ENCODE peak calls at places on chromosomes 5 and 9, in five cellular contexts. F is mammary epithelial cell, B is PC-9, A is OCI-LY7, M is neuronal stem cell. S is an unnamed sample.

GRCh38 chr5:157947156-157947555 is 88.2 kb upstream of the CLINT1 start:
- DNase-seq in F (no peak), B (no peak), A (no peak), M (no peak), S (no peak)

GRCh38 chr5:78605611-78606010 is 43.0 kb downstream of the LHFPL2 start:
- DNase-seq in F (peak), B (no peak), A (no peak), M (no peak), S (no peak)

GRCh38 chr5:80408475-80408875 is 611 bp downstream of the ZFYVE16 start:
- DNase-seq in F (peak), B (peak), A (no peak), M (no peak), S (peak)

GRCh38 chr5:73119492-73120157 is 750 bp upstream of the TMEM171 start:
- DNase-seq in F (peak), B (peak), A (no peak), M (no peak), S (peak)

GRCh38 chr5:35694481-35694880 is 76.8 kb downstream of the SPEF2 start:
- DNase-seq in F (no peak), B (no peak), A (no peak), M (no peak), S (no peak)

GRCh38 chr5:154972476-154973080 is 31.7 kb downstream of the MRPL22 start:
- DNase-seq in F (peak), B (peak), A (peak), M (peak), S (peak)

GRCh38 chr5:135210286-135211055 is 176.4 kb upstream of the PITX1 start:
- DNase-seq in F (no peak), B (no peak), A (no peak), M (no peak), S (no peak)

GRCh38 chr5:66565878-66566277 is 30.3 kb upstream of the MAST4 start:
- DNase-seq in F (no peak), B (no peak), A (peak), M (no peak), S (no peak)

GRCh38 chr9:113219972-113220371 is 1.1 kb downstream of the FKBP15 start:
- DNase-seq in F (peak), B (no peak), A (peak), M (no peak), S (no peak)

GRCh38 chr5:78293856-78294249 is 645 bp downstream of the AP3B1 start:
- DNase-seq in F (peak), B (no peak), A (no peak), M (peak), S (no peak)

GRCh38 chr5:154058055-154059038 is 19.6 kb downstream of the MFAP3 start:
- DNase-seq in F (no peak), B (peak), A (peak), M (no peak), S (no peak)

GRCh38 chr5:135031146-135031812 is 2.7 kb downstream of the PITX1 start:
- DNase-seq in F (no peak), B (no peak), A (no peak), M (no peak), S (no peak)

GRCh38 chr9:93450817-93451761 is at the start of gene FAM120A:
- DNase-seq in F (peak), B (peak), A (peak), M (peak), S (peak)

GRCh38 chr9:137968235-137968634 is 90.7 kb downstream of the CACNA1B start:
- DNase-seq in F (no peak), B (no peak), A (peak), M (no peak), S (peak)

GRCh38 chr5:139637438-139638089 is 10.6 kb upstream of the CXXC5 start:
- DNase-seq in F (peak), B (peak), A (peak), M (no peak), S (peak)

GRCh38 chr9:111743275-111743674 is 51.5 kb downstream of the SHOC1 start:
- DNase-seq in F (peak), B (peak), A (no peak), M (no peak), S (no peak)

GRCh38 chr5:171386006-171386671 is 1.5 kb upstream of the NPM1 start:
- DNase-seq in F (no peak), B (no peak), A (no peak), M (no peak), S (no peak)

GRCh38 chr5:55900068-55900467 is 48.9 kb downstream of the IL31RA start:
- DNase-seq in F (no peak), B (no peak), A (no peak), M (no peak), S (no peak)

GRCh38 chr5:137310051-137310730 is 188.9 kb downstream of the SPOCK1 start:
- DNase-seq in F (peak), B (peak), A (no peak), M (no peak), S (peak)

GRCh38 chr9:87698069-87698809 is 27.7 kb upstream of the CTSL start:
- DNase-seq in F (no peak), B (no peak), A (no peak), M (no peak), S (no peak)

GRCh38 chr9:126230692-126231091 is 95.9 kb upstream of the MVB12B start:
- DNase-seq in F (no peak), B (no peak), A (no peak), M (no peak), S (no peak)

GRCh38 chr5:102901821-102902448 is 146.8 kb downstream of the PAM start:
- DNase-seq in F (peak), B (no peak), A (no peak), M (no peak), S (no peak)

GRCh38 chr5:172672696-172673095 is 31.6 kb downstream of the NEURL1B start:
- DNase-seq in F (no peak), B (no peak), A (no peak), M (no peak), S (no peak)

GRCh38 chr9:75664597-75664996 is 225.9 kb upstream of the PCSK5 start:
- DNase-seq in F (no peak), B (no peak), A (no peak), M (no peak), S (peak)

GRCh38 chr9:83472764-83473163 is 65.4 kb downstream of the FRMD3 start:
- DNase-seq in F (no peak), B (no peak), A (no peak), M (no peak), S (no peak)

GRCh38 chr5:161546463-161547301 is at the start of gene GABRB2:
- DNase-seq in F (peak), B (no peak), A (peak), M (peak), S (peak)

GRCh38 chr5:172541119-172541763 is 86.9 kb upstream of the SH3PXD2B start:
- DNase-seq in F (no peak), B (no peak), A (no peak), M (no peak), S (no peak)

GRCh38 chr9:134605969-134606363 is 35.6 kb upstream of the COL5A1 start:
- DNase-seq in F (no peak), B (no peak), A (no peak), M (no peak), S (peak)

GRCh38 chr5:5983261-5983660 is 395.1 kb downstream of the MED10 start:
- DNase-seq in F (no peak), B (no peak), A (no peak), M (no peak), S (no peak)

GRCh38 chr9:14222149-14222835 is 91.6 kb downstream of the NFIB start:
- DNase-seq in F (no peak), B (peak), A (no peak), M (no peak), S (no peak)

GRCh38 chr5:43704243-43704642 is 101.3 kb downstream of the NNT start:
- DNase-seq in F (no peak), B (no peak), A (no peak), M (no peak), S (no peak)

GRCh38 chr9:131096490-131097258 is at the start of gene AIF1L:
- DNase-seq in F (peak), B (peak), A (no peak), M (peak), S (peak)

GRCh38 chr5:45334939-45335338 is 361.2 kb downstream of the HCN1 start:
- DNase-seq in F (no peak), B (no peak), A (no peak), M (no peak), S (no peak)

GRCh38 chr9:127567898-127568617 is 44.0 kb upstream of the STXBP1 start:
- DNase-seq in F (no peak), B (no peak), A (no peak), M (no peak), S (peak)

GRCh38 chr9:110076894-110077725 is 130.8 kb downstream of the C9orf152 start:
- DNase-seq in F (peak), B (no peak), A (no peak), M (no peak), S (no peak)

GRCh38 chr9:95409650-95410426 is 92.3 kb upstream of the FANCC start:
- DNase-seq in F (peak), B (peak), A (no peak), M (no peak), S (peak)

GRCh38 chr9:11312976-11313375 is 700.2 kb upstream of the PTPRD start:
- DNase-seq in F (no peak), B (no peak), A (no peak), M (no peak), S (peak)

GRCh38 chr5:144820285-144820684 is 649.6 kb downstream of the KCTD16 start:
- DNase-seq in F (no peak), B (no peak), A (no peak), M (no peak), S (peak)

DNA sequence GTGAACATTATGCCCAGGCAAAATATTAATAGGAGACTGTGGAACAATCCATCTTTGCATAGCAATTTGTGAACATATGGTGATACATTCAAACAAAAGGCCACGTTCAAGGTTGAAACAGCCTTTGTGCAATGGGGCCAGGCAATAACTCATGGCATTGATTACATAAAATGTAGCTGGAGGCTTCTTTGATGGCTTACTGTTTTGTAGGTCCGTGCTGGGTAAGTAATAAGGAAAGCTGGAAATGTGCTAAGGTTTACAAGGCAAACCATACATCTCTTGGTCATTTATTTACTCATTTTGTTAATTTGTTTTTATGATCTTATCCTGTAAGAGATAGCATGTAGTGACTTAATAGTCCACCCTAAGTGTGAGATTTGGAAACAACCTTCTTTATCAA is 651.9 kb downstream of the KCTD16 start:
- DNase-seq in F (no peak), B (no peak), A (no peak), M (no peak), S (no peak)
- H3K4me3 ChIP-seq in F (no peak), B (no peak), A (no peak), M (no peak), S (no peak)

DNA sequence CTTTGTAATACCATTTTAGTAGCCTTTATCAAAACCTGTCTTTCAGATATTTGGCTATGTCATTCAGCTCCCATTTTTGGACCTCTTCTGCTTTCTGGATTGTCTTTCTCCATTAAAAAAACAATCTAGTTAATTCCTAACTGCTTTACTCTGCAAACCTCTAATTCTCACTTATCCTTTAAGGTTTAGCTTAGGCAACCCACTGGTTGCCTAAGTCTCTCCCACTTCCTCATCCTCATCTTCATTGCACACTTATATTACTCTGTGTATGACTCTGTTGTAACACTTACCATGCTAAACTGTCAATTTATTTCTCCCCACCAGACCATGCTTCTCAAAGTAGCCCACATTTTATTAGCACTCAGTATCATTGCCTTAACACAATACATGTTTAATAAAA is 205.0 kb upstream of the DMRTA1 start:
- DNase-seq in F (no peak), B (no peak), A (peak), M (no peak), S (no peak)
- H3K4me2 ChIP-seq in F (no peak), B (peak), A (no peak), M (no peak), S (no peak)

DNA sequence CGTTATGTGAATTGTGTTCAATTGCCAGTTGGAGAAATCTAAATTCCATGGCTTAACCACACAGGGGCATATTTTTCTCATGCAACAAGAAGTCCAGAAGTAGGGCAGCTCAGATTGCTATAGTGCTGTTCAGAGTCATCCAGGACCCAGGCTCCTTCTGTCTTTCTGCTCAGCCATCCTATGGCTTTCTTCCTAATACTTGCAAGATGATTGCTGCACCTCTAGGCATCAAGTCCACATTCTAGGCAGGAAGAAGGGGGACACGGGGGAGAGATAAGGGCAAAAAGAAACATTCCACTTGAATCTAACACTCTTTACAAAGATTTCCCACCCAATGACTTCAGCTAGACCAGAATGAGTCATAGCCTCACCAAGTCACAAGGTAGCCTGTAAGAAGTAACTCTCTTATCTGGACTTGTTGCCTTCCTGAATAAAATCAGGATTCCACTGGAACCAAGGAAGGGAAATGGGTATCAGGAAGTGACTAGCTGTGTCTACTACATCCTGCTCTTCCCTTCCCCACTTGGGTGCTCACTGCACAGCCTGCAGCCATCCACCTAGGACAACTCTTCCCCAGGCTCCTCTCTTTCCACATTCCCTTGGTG is 5.3 kb downstream of the ERAP2 start:
- DNase-seq in F (peak), B (no peak), A (no peak), M (no peak), S (peak)
- H3K27ac ChIP-seq in F (peak), B (peak), A (no peak), M (no peak), S (peak)

GRCh38 chr9:99103054-99103453 is 1.9 kb upstream of the TGFBR1 start:
- DNase-seq in F (no peak), B (no peak), A (no peak), M (no peak), S (no peak)

GRCh38 chr9:99103909-99104458 is 929 bp upstream of the TGFBR1 start:
- DNase-seq in F (no peak), B (peak), A (no peak), M (no peak), S (peak)

GRCh38 chr9:99104459-99105151 is at the start of gene TGFBR1:
- DNase-seq in F (peak), B (peak), A (peak), M (peak), S (peak)

GRCh38 chr9:99101812-99102211 is 3.1 kb upstream of the TGFBR1 start:
- DNase-seq in F (no peak), B (no peak), A (no peak), M (no peak), S (no peak)

GRCh38 chr9:99103505-99103904 is 1.4 kb upstream of the TGFBR1 start:
- DNase-seq in F (no peak), B (no peak), A (no peak), M (no peak), S (peak)
- H3K4me3 ChIP-seq in F (no peak), B (peak), A (no peak), M (no peak), S (no peak)

DNA sequence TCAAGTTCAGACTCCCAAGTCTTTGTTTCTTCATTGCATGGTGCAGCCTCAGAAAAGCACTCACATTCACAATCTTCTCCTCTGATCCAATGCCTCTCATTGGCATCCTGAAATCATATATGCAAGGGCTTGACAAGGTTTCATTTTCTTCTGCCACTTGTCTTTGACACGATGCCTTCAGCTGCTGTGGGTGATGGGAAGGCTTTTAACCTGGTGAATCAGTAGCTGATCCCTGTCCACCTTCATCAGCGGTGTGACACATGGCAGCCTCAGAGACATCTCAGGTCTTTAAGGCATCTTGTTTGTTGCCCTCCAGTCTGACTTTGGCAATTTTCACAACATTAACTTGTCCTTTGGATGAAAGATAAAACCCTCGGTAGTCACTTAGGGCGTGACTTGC is 147.2 kb downstream of the PRELID2 start:
- DNase-seq in F (no peak), B (no peak), A (no peak), M (no peak), S (no peak)
- H3K4me2 ChIP-seq in F (no peak), B (no peak), A (no peak), M (no peak), S (no peak)

GRCh38 chr9:32875242-32875641 is 91.9 kb downstream of the TMEM215 start:
- DNase-seq in F (peak), B (no peak), A (no peak), M (no peak), S (no peak)

GRCh38 chr9:32879335-32879734 is 96.0 kb downstream of the TMEM215 start:
- DNase-seq in F (no peak), B (no peak), A (no peak), M (no peak), S (no peak)

GRCh38 chr9:32875748-32876147 is 92.4 kb downstream of the TMEM215 start:
- DNase-seq in F (no peak), B (no peak), A (no peak), M (no peak), S (no peak)

GRCh38 chr9:32877103-32877502 is 93.8 kb downstream of the TMEM215 start:
- DNase-seq in F (peak), B (no peak), A (no peak), M (no peak), S (no peak)

GRCh38 chr9:32877639-32878217 is 94.4 kb downstream of the TMEM215 start:
- DNase-seq in F (no peak), B (no peak), A (peak), M (no peak), S (no peak)
- H3K27ac ChIP-seq in F (peak), B (no peak), A (peak), M (no peak), S (no peak)

DNA sequence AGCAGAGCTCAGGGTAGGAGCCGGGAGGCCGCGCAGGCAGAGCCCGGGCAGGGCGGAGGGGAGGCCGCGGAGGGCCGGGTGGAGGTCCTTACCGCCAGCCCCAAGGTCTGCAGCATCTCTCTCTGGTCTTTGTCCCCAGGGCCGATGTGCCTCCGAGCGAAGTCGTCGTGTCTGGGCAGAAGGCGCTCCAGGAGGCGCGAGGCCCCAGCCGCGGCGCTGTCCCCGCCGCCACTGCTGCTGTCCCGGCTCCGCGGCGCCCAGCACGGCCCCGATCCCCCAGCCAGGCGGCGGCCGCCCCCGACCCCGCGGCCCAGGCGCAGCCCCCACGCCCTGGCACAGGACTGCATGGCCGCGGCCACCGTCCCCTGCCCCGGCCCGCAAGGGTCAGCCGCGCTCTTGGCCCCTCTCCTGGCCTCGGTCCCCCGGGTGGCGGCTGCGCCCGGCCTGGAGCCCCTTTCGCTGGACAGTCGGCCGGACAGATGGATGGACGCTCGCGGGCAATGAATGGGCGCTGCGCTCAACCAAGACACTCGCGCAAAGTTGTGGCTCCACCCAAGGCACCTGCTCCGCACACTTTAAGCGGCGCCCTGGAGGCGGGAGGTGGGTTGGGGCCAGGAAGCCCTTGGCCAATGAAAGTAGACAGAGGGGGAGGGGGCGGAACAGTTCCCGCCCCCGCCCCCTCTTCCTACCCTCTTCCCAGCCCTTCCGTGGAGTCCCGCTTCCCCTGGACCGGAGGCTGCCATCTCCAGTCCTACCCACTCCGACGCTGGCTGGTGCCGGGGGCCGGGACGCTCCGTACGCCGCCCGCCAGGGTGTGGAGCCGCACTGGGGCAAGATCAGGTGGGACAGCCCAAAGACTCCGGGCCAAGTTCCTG is at the start of gene GLDC:
- DNase-seq in F (peak), B (peak), A (no peak), M (peak), S (peak)
- H3K4me3 ChIP-seq in F (peak), B (peak), A (no peak), M (peak), S (peak)

S was measured in hepatocyte.